ENCODE peak calls at places on chromosome 16, in eight cellular contexts. Y, B, J, M, G, Q, I and R are unnamed samples.

GRCh38 chr16:89099905-89100304 is 6.3 kb downstream of the ACSF3 start:
- DNase-seq in Y (no peak), B (no peak), J (no peak), M (peak; percentile 26), G (no peak), Q (no peak), I (no peak), R (no peak)

GRCh38 chr16:16163571-16163970 is 59.7 kb downstream of the ABCC6 start:
- DNase-seq in Y (no peak), B (no peak), J (no peak), M (no peak), G (no peak), Q (no peak), I (no peak), R (no peak)

GRCh38 chr16:78929798-78930197 is 670.7 kb downstream of the MAF start:
- DNase-seq in Y (no peak), B (no peak), J (no peak), M (no peak), G (no peak), Q (no peak), I (no peak), R (no peak)

GRCh38 chr16:71537643-71538042 is 11.4 kb downstream of the CHST4 start:
- DNase-seq in Y (no peak), B (peak; percentile 56), J (no peak), M (peak; percentile 61), G (no peak), Q (peak; percentile 52), I (peak; percentile 53), R (peak; percentile 32)

GRCh38 chr16:62545039-62545438 is 508.8 kb upstream of the CDH8 start:
- DNase-seq in Y (no peak), B (no peak), J (no peak), M (no peak), G (no peak), Q (no peak), I (no peak), R (no peak)

GRCh38 chr16:86597880-86598606 is 19.7 kb downstream of the FOXL1 start:
- DNase-seq in Y (no peak), B (no peak), J (no peak), M (peak; percentile 46), G (no peak), Q (no peak), I (no peak), R (peak; percentile 40)

GRCh38 chr16:67415872-67416793 is at the start of gene ZDHHC1:
- DNase-seq in Y (peak; percentile 81), B (peak; percentile 82), J (peak; percentile 48), M (peak; percentile 90), G (no peak), Q (peak; percentile 82), I (peak; percentile 80), R (peak; percentile 33)

GRCh38 chr16:62870554-62870953 is 834.3 kb upstream of the CDH8 start:
- DNase-seq in Y (no peak), B (no peak), J (no peak), M (no peak), G (no peak), Q (no peak), I (no peak), R (no peak)

GRCh38 chr16:78896280-78896679 is 704.3 kb downstream of the MAF start:
- DNase-seq in Y (no peak), B (no peak), J (no peak), M (no peak), G (no peak), Q (no peak), I (no peak), R (no peak)

GRCh38 chr16:68235882-68236803 is at the start of gene ESRP2:
- DNase-seq in Y (peak; percentile 55), B (peak; percentile 43), J (peak; percentile 37), M (no peak), G (no peak), Q (peak; percentile 53), I (peak; percentile 73), R (no peak)

GRCh38 chr16:64094992-64095579 is 1026.8 kb downstream of the CDH11 start:
- DNase-seq in Y (no peak), B (no peak), J (no peak), M (peak; percentile 24), G (no peak), Q (no peak), I (no peak), R (no peak)

GRCh38 chr16:54633943-54634362 is 296.7 kb upstream of the IRX5 start:
- DNase-seq in Y (no peak), B (peak; percentile 44), J (no peak), M (peak; percentile 1), G (no peak), Q (peak; percentile 24), I (no peak), R (no peak)

GRCh38 chr16:5649762-5650445 is 552.3 kb upstream of the EEF2KMT start:
- DNase-seq in Y (no peak), B (no peak), J (no peak), M (no peak), G (no peak), Q (no peak), I (no peak), R (no peak)

GRCh38 chr16:53745753-53746258 is 41.9 kb downstream of the FTO start:
- DNase-seq in Y (no peak), B (no peak), J (no peak), M (peak; percentile 55), G (no peak), Q (no peak), I (no peak), R (peak; percentile 74)

GRCh38 chr16:81531415-81531814 is 86.8 kb downstream of the CMIP start:
- DNase-seq in Y (no peak), B (no peak), J (no peak), M (no peak), G (no peak), Q (no peak), I (no peak), R (no peak)

GRCh38 chr16:74563828-74564263 is 43.1 kb downstream of the GLG1 start:
- DNase-seq in Y (no peak), B (no peak), J (peak; percentile 60), M (peak; percentile 60), G (no peak), Q (no peak), I (no peak), R (peak; percentile 65)

GRCh38 chr16:25034916-25035315 is 19.7 kb upstream of the ARHGAP17 start:
- DNase-seq in Y (no peak), B (no peak), J (no peak), M (peak; percentile 38), G (no peak), Q (no peak), I (no peak), R (no peak)

GRCh38 chr16:4200000-4200780 is 41.7 kb downstream of the SRL start:
- DNase-seq in Y (peak; percentile 73), B (peak; percentile 81), J (peak; percentile 55), M (peak; percentile 81), G (peak; percentile 31), Q (peak; percentile 77), I (peak; percentile 31), R (peak; percentile 58)
- TF ChIP-seq CTCF in Y (peak; percentile 68), B (peak; percentile 83), J (peak; percentile 58), M (peak; percentile 84), G (peak; percentile 62), Q (peak; percentile 54), I (no peak), R (peak; percentile 83)

DNA sequence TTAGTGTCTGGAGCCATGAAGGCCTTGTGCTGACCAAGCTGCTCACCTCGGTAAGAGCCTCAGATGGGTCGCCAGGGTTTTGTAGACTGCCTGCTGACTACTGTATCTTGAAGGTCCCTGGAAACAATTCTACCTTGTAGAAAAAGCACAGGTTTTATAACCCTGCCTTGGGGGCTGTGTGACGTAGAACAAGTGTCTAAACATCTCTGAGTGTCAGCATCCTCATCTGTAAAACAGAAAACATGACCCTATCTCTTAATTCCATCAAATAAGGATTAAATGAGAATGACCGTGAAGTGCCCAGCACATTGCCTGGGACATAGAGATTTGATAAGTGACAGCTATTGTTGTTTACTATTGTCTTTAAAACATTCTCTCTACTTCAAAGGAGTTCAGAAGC is 5.5 kb upstream of the TAOK2 start:
- DNase-seq in Y (no peak), B (no peak), J (no peak), M (no peak), G (no peak), Q (no peak), I (no peak), R (no peak)
- TF ChIP-seq CTCF in Y (no peak), B (no peak), J (no peak), M (no peak), G (no peak), Q (no peak), I (no peak), R (no peak)

GRCh38 chr16:3152273-3153076 is 17.6 kb downstream of the ZNF213 start:
- DNase-seq in Y (peak; percentile 89), B (peak; percentile 78), J (peak; percentile 81), M (peak; percentile 94), G (peak; percentile 89), Q (peak; percentile 93), I (peak; percentile 71), R (peak; percentile 90)

GRCh38 chr16:3152022-3152272 is 17.1 kb downstream of the ZNF213 start:
- DNase-seq in Y (peak; percentile 46), B (no peak), J (no peak), M (no peak), G (no peak), Q (no peak), I (peak; percentile 41), R (no peak)

GRCh38 chr16:3149193-3149530 is 14.3 kb downstream of the ZNF213 start:
- DNase-seq in Y (peak; percentile 41), B (no peak), J (no peak), M (no peak), G (no peak), Q (no peak), I (no peak), R (no peak)

GRCh38 chr16:3149630-3150345 is 15.0 kb downstream of the ZNF213 start:
- DNase-seq in Y (peak; percentile 70), B (peak; percentile 77), J (no peak), M (peak; percentile 84), G (no peak), Q (peak; percentile 79), I (peak; percentile 72), R (no peak)

GRCh38 chr16:3150346-3151218 is 15.8 kb downstream of the ZNF213 start:
- DNase-seq in Y (peak; percentile 95), B (peak; percentile 97), J (peak; percentile 88), M (peak; percentile 98), G (peak; percentile 91), Q (peak; percentile 98), I (peak; percentile 94), R (peak; percentile 97)
- TF ChIP-seq CTCF in Y (no peak), B (no peak), J (no peak), M (no peak), G (no peak), Q (no peak), I (no peak), R (no peak)

DNA sequence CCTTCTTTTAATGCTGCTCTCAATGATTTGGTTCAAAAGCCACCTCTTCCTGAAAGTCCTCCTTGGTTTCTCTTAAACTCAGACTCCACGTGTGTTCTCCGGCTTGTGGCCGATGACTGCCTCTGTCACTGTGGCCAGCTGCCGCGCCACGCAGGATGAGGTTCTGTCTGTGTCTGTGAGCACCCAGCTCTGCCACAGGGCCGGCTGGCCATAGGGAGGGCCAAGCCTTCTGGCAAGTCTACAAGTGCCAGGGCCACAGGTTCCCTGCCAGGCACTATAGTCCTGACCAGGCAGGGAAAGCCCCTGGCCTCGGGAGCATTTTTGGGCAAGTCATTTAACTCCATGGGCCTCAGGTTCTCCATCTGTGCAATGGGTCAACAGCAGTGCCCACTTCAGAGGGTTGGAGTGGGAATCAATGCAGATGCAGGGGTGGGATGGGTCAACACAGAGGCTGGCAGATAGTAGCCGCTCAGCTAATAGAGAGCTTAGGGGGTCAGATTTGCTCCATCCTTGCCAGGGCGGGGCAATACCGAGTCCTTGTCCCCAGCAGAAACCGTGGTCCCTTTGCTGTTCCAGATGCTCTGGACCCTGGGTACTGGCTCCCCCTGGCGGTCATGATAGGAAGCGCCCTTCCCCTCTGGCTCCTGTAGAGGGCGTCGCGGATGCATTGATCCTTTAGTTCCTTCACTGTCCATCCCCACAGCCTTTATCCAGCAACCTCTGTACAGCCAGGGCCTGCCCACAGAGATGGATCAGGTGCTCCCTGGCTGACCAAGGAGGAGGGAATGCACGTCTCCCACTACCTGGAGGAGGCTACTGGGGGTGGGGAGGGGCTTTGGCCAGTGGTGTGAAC is 19.3 kb upstream of the ADGRG3 start:
- DNase-seq in Y (peak; percentile 37), B (peak; percentile 84), J (peak; percentile 53), M (peak; percentile 87), G (peak; percentile 50), Q (peak; percentile 87), I (peak; percentile 80), R (peak; percentile 60)
- TF ChIP-seq CTCF in Y (peak; percentile 71), B (peak; percentile 100), J (peak; percentile 92), M (peak; percentile 100), G (peak; percentile 99), Q (peak; percentile 100), I (peak; percentile 99), R (peak; percentile 100)